ENCODE peak calls at places on chromosomes 11 and 22, in seven cellular contexts. One of them, this sample, is unnamed.

GRCh38 chr11:20097319-20098221 is 62.7 kb downstream of the DBX1 start:
- DNase-seq in CD4-positive, CD25-positive, alpha-beta regulatory T cell: no peak
- DNase-seq in tibial artery: no peak
- DNase-seq in small intestine: no peak
- DNase-seq in HCT116: no peak
- DNase-seq in upper lobe of left lung: no peak
- DNase-seq in sigmoid colon: no peak
- DNase-seq in this sample: no peak

GRCh38 chr22:50087646-50088045 is 2.2 kb upstream of the MOV10L1 start:
- DNase-seq in CD4-positive, CD25-positive, alpha-beta regulatory T cell: no peak
- DNase-seq in tibial artery: no peak
- DNase-seq in upper lobe of left lung: no peak
- DNase-seq in sigmoid colon: no peak
- DNase-seq in HCT116: no peak
- DNase-seq in small intestine: no peak
- DNase-seq in this sample: no peak

GRCh38 chr22:29306830-29307657 is 594 bp downstream of the GAS2L1 start:
- DNase-seq in sigmoid colon: peak
- DNase-seq in CD4-positive, CD25-positive, alpha-beta regulatory T cell: no peak
- DNase-seq in upper lobe of left lung: peak
- DNase-seq in small intestine: peak
- DNase-seq in HCT116: no peak
- DNase-seq in tibial artery: peak
- DNase-seq in this sample: no peak

GRCh38 chr22:25077964-25078363 is 121.7 kb upstream of the CRYBB3 start:
- DNase-seq in HCT116: no peak
- DNase-seq in upper lobe of left lung: no peak
- DNase-seq in small intestine: no peak
- DNase-seq in tibial artery: no peak
- DNase-seq in CD4-positive, CD25-positive, alpha-beta regulatory T cell: no peak
- DNase-seq in sigmoid colon: no peak
- DNase-seq in this sample: no peak

GRCh38 chr11:37721485-37721884 is 1123.4 kb upstream of the RAG2 start:
- DNase-seq in sigmoid colon: no peak
- DNase-seq in tibial artery: no peak
- DNase-seq in HCT116: no peak
- DNase-seq in small intestine: no peak
- DNase-seq in upper lobe of left lung: no peak
- DNase-seq in CD4-positive, CD25-positive, alpha-beta regulatory T cell: no peak
- DNase-seq in this sample: no peak

GRCh38 chr22:18156878-18157713 is 7.1 kb downstream of the USP18 start:
- DNase-seq in HCT116: peak
- DNase-seq in tibial artery: peak
- DNase-seq in sigmoid colon: peak
- DNase-seq in CD4-positive, CD25-positive, alpha-beta regulatory T cell: peak
- DNase-seq in small intestine: peak
- DNase-seq in upper lobe of left lung: peak
- DNase-seq in this sample: peak

GRCh38 chr11:76830639-76831312 is 29.9 kb upstream of the ACER3 start:
- DNase-seq in sigmoid colon: no peak
- DNase-seq in upper lobe of left lung: no peak
- DNase-seq in tibial artery: no peak
- DNase-seq in HCT116: no peak
- DNase-seq in small intestine: no peak
- DNase-seq in CD4-positive, CD25-positive, alpha-beta regulatory T cell: no peak
- DNase-seq in this sample: no peak

GRCh38 chr11:120108154-120108784 is 29.6 kb downstream of the TRIM29 start:
- DNase-seq in CD4-positive, CD25-positive, alpha-beta regulatory T cell: peak
- DNase-seq in HCT116: no peak
- DNase-seq in sigmoid colon: peak
- DNase-seq in upper lobe of left lung: peak
- DNase-seq in tibial artery: no peak
- DNase-seq in small intestine: peak
- DNase-seq in this sample: peak

GRCh38 chr11:118251858-118252652 is at the start of gene MPZL3:
- DNase-seq in upper lobe of left lung: peak
- DNase-seq in small intestine: peak
- DNase-seq in sigmoid colon: peak
- DNase-seq in CD4-positive, CD25-positive, alpha-beta regulatory T cell: peak
- DNase-seq in HCT116: peak
- DNase-seq in tibial artery: peak
- DNase-seq in this sample: peak

GRCh38 chr11:113160652-113161051 is 153.7 kb upstream of the TTC12 start:
- DNase-seq in HCT116: no peak
- DNase-seq in upper lobe of left lung: no peak
- DNase-seq in tibial artery: no peak
- DNase-seq in small intestine: no peak
- DNase-seq in CD4-positive, CD25-positive, alpha-beta regulatory T cell: no peak
- DNase-seq in sigmoid colon: no peak
- DNase-seq in this sample: no peak

GRCh38 chr11:36420025-36420424 is 90.0 kb downstream of the TRAF6 start:
- DNase-seq in CD4-positive, CD25-positive, alpha-beta regulatory T cell: no peak
- DNase-seq in sigmoid colon: no peak
- DNase-seq in upper lobe of left lung: no peak
- DNase-seq in tibial artery: no peak
- DNase-seq in small intestine: no peak
- DNase-seq in HCT116: no peak
- DNase-seq in this sample: no peak

GRCh38 chr11:94897330-94897768 is 76.0 kb downstream of the CWC15 start:
- DNase-seq in HCT116: peak
- DNase-seq in sigmoid colon: peak
- DNase-seq in tibial artery: no peak
- DNase-seq in upper lobe of left lung: peak
- DNase-seq in small intestine: peak
- DNase-seq in CD4-positive, CD25-positive, alpha-beta regulatory T cell: peak
- DNase-seq in this sample: peak

GRCh38 chr11:121741954-121742361 is 289.2 kb upstream of the SORL1-AS1 start:
- DNase-seq in sigmoid colon: peak
- DNase-seq in HCT116: no peak
- DNase-seq in CD4-positive, CD25-positive, alpha-beta regulatory T cell: no peak
- DNase-seq in tibial artery: peak
- DNase-seq in upper lobe of left lung: no peak
- DNase-seq in small intestine: no peak
- DNase-seq in this sample: no peak

GRCh38 chr22:39933741-39934140 is 26.5 kb upstream of the TMA7B start:
- DNase-seq in sigmoid colon: no peak
- DNase-seq in HCT116: no peak
- DNase-seq in small intestine: no peak
- DNase-seq in tibial artery: no peak
- DNase-seq in upper lobe of left lung: no peak
- DNase-seq in CD4-positive, CD25-positive, alpha-beta regulatory T cell: peak
- DNase-seq in this sample: no peak

GRCh38 chr22:39721456-39722325 is 151.1 kb downstream of the CACNA1I start:
- DNase-seq in upper lobe of left lung: no peak
- DNase-seq in CD4-positive, CD25-positive, alpha-beta regulatory T cell: peak
- DNase-seq in tibial artery: peak
- DNase-seq in HCT116: no peak
- DNase-seq in small intestine: no peak
- DNase-seq in sigmoid colon: no peak
- DNase-seq in this sample: no peak

GRCh38 chr22:37169947-37170688 is 17.9 kb downstream of the C1QTNF6 start:
- DNase-seq in CD4-positive, CD25-positive, alpha-beta regulatory T cell: peak
- DNase-seq in HCT116: no peak
- DNase-seq in small intestine: no peak
- DNase-seq in sigmoid colon: peak
- DNase-seq in upper lobe of left lung: peak
- DNase-seq in tibial artery: peak
- DNase-seq in this sample: no peak

GRCh38 chr11:3049430-3050243 is 7.6 kb downstream of the CARS1 start:
- DNase-seq in upper lobe of left lung: peak
- DNase-seq in tibial artery: peak
- DNase-seq in HCT116: peak
- DNase-seq in sigmoid colon: peak
- DNase-seq in CD4-positive, CD25-positive, alpha-beta regulatory T cell: peak
- DNase-seq in small intestine: peak
- DNase-seq in this sample: peak

GRCh38 chr11:2380807-2381350 is 3.8 kb downstream of the CD81 start:
- DNase-seq in CD4-positive, CD25-positive, alpha-beta regulatory T cell: no peak
- DNase-seq in sigmoid colon: peak
- DNase-seq in small intestine: peak
- DNase-seq in HCT116: no peak
- DNase-seq in tibial artery: peak
- DNase-seq in upper lobe of left lung: peak
- DNase-seq in this sample: peak

DNA sequence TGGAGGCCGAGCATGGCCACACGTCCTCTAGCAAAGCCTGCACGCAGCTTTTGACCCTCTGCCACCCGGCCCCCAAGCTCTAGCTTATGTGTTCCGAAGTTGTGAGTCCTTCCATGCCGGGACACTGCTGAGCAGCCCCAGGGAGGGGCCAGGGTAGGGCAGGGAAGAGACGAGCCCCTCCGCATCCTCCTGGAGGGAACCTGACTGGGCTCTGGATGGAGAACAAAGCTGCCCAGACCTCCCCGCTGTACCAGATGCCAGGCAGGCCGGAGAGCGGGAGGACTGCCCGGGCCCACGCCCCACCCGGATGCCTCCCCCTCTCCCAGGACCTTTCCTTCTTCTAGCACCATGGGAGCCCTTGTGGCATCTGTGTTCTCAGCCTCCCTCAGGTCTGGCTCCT is 46.2 kb downstream of the ALX4 start:
- DNase-seq in CD4-positive, CD25-positive, alpha-beta regulatory T cell: no peak
- DNase-seq in small intestine: no peak
- DNase-seq in tibial artery: no peak
- DNase-seq in sigmoid colon: no peak
- DNase-seq in HCT116: no peak
- DNase-seq in upper lobe of left lung: no peak
- DNase-seq in this sample: no peak
- H3K27ac ChIP-seq in CD4-positive, CD25-positive, alpha-beta regulatory T cell: no peak
- H3K27ac ChIP-seq in small intestine: no peak
- H3K27ac ChIP-seq in tibial artery: no peak
- H3K27ac ChIP-seq in sigmoid colon: no peak
- H3K27ac ChIP-seq in HCT116: no peak
- H3K27ac ChIP-seq in upper lobe of left lung: no peak
- H3K27ac ChIP-seq in this sample: no peak

DNA sequence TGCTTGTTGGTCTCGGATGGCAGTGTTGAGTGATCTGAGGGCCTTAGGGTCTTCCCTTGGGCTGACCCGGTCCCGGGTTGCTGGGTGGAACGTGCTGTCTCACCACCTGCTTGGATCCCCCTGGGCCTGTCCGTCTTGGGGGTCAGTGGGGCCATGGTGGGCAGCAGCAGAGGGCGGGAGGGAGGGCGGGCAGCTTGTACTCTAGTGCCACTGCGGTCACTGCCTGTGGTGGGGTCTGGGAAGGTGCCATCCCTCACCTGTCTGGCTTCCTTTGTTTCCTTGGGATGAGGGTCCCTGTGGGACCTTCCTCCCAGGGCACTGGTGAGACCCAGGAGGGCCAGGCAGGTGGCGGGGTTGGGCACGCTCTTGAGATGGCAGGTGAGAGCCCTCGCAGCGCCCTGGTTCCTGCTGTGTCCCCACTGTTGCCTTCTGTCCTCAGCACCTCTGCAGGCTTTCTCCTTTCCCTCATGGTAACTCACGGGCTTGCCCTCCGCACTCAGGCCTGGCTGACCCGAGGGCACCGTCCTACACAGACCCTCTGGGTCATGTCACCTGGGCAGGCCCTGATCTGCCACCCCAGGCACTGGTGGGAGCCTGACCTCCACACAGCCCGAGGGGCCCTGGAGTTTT is 34.2 kb downstream of the TBC1D22A start:
- DNase-seq in small intestine: no peak
- DNase-seq in CD4-positive, CD25-positive, alpha-beta regulatory T cell: no peak
- DNase-seq in upper lobe of left lung: no peak
- DNase-seq in sigmoid colon: peak
- DNase-seq in tibial artery: peak
- DNase-seq in HCT116: no peak
- DNase-seq in this sample: no peak
- H3K27ac ChIP-seq in small intestine: no peak
- H3K27ac ChIP-seq in CD4-positive, CD25-positive, alpha-beta regulatory T cell: no peak
- H3K27ac ChIP-seq in upper lobe of left lung: no peak
- H3K27ac ChIP-seq in sigmoid colon: no peak
- H3K27ac ChIP-seq in tibial artery: no peak
- H3K27ac ChIP-seq in HCT116: no peak
- H3K27ac ChIP-seq in this sample: peak

GRCh38 chr11:110982214-110982613 is 263.3 kb upstream of the POU2AF2 start:
- DNase-seq in upper lobe of left lung: no peak
- DNase-seq in tibial artery: no peak
- DNase-seq in HCT116: no peak
- DNase-seq in sigmoid colon: no peak
- DNase-seq in small intestine: no peak
- DNase-seq in CD4-positive, CD25-positive, alpha-beta regulatory T cell: no peak
- DNase-seq in this sample: no peak

GRCh38 chr11:110984147-110984546 is 261.4 kb upstream of the POU2AF2 start:
- DNase-seq in HCT116: no peak
- DNase-seq in small intestine: no peak
- DNase-seq in upper lobe of left lung: no peak
- DNase-seq in tibial artery: no peak
- DNase-seq in sigmoid colon: no peak
- DNase-seq in CD4-positive, CD25-positive, alpha-beta regulatory T cell: no peak
- DNase-seq in this sample: no peak

DNA sequence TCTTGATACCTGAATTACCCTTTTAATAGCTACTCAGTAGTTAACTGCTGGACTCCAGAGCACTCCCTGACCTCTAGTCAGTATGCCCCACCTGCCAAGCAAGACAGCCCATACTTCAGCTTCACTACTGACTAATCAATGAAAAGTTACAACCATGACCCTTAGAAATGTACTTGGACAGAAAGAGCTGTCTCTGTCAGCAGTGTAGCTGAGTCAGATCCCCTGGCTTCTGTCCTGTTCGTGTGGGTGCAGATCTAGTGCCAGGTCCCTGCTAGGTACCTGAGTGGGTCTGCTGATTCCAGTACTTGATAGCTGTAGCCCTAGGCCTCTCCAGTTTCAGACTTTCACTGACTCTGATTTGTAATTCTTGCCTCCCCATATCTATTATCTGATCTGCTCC is 265.8 kb upstream of the POU2AF2 start:
- DNase-seq in sigmoid colon: no peak
- DNase-seq in upper lobe of left lung: no peak
- DNase-seq in tibial artery: no peak
- DNase-seq in CD4-positive, CD25-positive, alpha-beta regulatory T cell: no peak
- DNase-seq in HCT116: no peak
- DNase-seq in small intestine: no peak
- DNase-seq in this sample: no peak
- H3K27ac ChIP-seq in sigmoid colon: no peak
- H3K27ac ChIP-seq in upper lobe of left lung: no peak
- H3K27ac ChIP-seq in tibial artery: no peak
- H3K27ac ChIP-seq in CD4-positive, CD25-positive, alpha-beta regulatory T cell: no peak
- H3K27ac ChIP-seq in HCT116: no peak
- H3K27ac ChIP-seq in small intestine: no peak
- H3K27ac ChIP-seq in this sample: no peak

GRCh38 chr11:10490032-10490397 is 35.0 kb downstream of the AMPD3 start:
- DNase-seq in tibial artery: peak
- DNase-seq in CD4-positive, CD25-positive, alpha-beta regulatory T cell: no peak
- DNase-seq in sigmoid colon: no peak
- DNase-seq in HCT116: no peak
- DNase-seq in upper lobe of left lung: no peak
- DNase-seq in small intestine: no peak
- DNase-seq in this sample: no peak

GRCh38 chr11:10489444-10489785 is 34.4 kb downstream of the AMPD3 start:
- DNase-seq in upper lobe of left lung: no peak
- DNase-seq in tibial artery: no peak
- DNase-seq in CD4-positive, CD25-positive, alpha-beta regulatory T cell: no peak
- DNase-seq in sigmoid colon: no peak
- DNase-seq in small intestine: no peak
- DNase-seq in HCT116: no peak
- DNase-seq in this sample: no peak

GRCh38 chr11:10487002-10487647 is 32.1 kb downstream of the AMPD3 start:
- DNase-seq in CD4-positive, CD25-positive, alpha-beta regulatory T cell: no peak
- DNase-seq in small intestine: no peak
- DNase-seq in upper lobe of left lung: no peak
- DNase-seq in tibial artery: peak
- DNase-seq in HCT116: no peak
- DNase-seq in sigmoid colon: no peak
- DNase-seq in this sample: no peak

GRCh38 chr11:10488121-10488580 is 33.1 kb downstream of the AMPD3 start:
- DNase-seq in tibial artery: no peak
- DNase-seq in small intestine: peak
- DNase-seq in sigmoid colon: no peak
- DNase-seq in HCT116: peak
- DNase-seq in upper lobe of left lung: peak
- DNase-seq in CD4-positive, CD25-positive, alpha-beta regulatory T cell: peak
- DNase-seq in this sample: no peak

GRCh38 chr11:10488581-10489443 is 33.7 kb downstream of the AMPD3 start:
- DNase-seq in HCT116: no peak
- DNase-seq in sigmoid colon: peak
- DNase-seq in tibial artery: peak
- DNase-seq in small intestine: peak
- DNase-seq in CD4-positive, CD25-positive, alpha-beta regulatory T cell: peak
- DNase-seq in upper lobe of left lung: peak
- DNase-seq in this sample: no peak
- H3K27ac ChIP-seq in HCT116: peak
- H3K27ac ChIP-seq in sigmoid colon: no peak
- H3K27ac ChIP-seq in tibial artery: no peak
- H3K27ac ChIP-seq in small intestine: peak
- H3K27ac ChIP-seq in CD4-positive, CD25-positive, alpha-beta regulatory T cell: peak
- H3K27ac ChIP-seq in upper lobe of left lung: peak
- H3K27ac ChIP-seq in this sample: no peak